ENCODE peak calls at places on chromosome 4, in four cellular contexts. One of them, this sample, is unnamed.

GRCh38 chr4:7209699-7210098 is 17.4 kb downstream of the SORCS2 start:
- DNase-seq in adipocyte: no peak
- DNase-seq in Karpas-422: no peak
- DNase-seq in PC-9: no peak
- DNase-seq in this sample: no peak

GRCh38 chr4:142293536-142293935 is 552.6 kb downstream of the INPP4B start:
- DNase-seq in adipocyte: peak
- DNase-seq in Karpas-422: no peak
- DNase-seq in PC-9: no peak
- DNase-seq in this sample: no peak

GRCh38 chr4:167826281-167826680 is 266.1 kb upstream of the ANXA10 start:
- DNase-seq in adipocyte: peak
- DNase-seq in Karpas-422: no peak
- DNase-seq in PC-9: no peak
- DNase-seq in this sample: no peak

GRCh38 chr4:16757080-16757521 is 141.3 kb downstream of the LDB2 start:
- DNase-seq in adipocyte: no peak
- DNase-seq in Karpas-422: no peak
- DNase-seq in PC-9: no peak
- DNase-seq in this sample: no peak

GRCh38 chr4:152037435-152037834 is 276.6 kb upstream of the GATB start:
- DNase-seq in adipocyte: no peak
- DNase-seq in Karpas-422: no peak
- DNase-seq in PC-9: no peak
- DNase-seq in this sample: no peak

GRCh38 chr4:155900402-155900801 is 3.1 kb upstream of the TDO2 start:
- DNase-seq in adipocyte: peak
- DNase-seq in Karpas-422: no peak
- DNase-seq in PC-9: no peak
- DNase-seq in this sample: no peak

GRCh38 chr4:8646296-8647093 is 53.9 kb downstream of the CPZ start:
- DNase-seq in adipocyte: no peak
- DNase-seq in Karpas-422: no peak
- DNase-seq in PC-9: peak
- DNase-seq in this sample: no peak

GRCh38 chr4:89434364-89434988 is 126.9 kb upstream of the GPRIN3 start:
- DNase-seq in adipocyte: peak
- DNase-seq in Karpas-422: peak
- DNase-seq in PC-9: no peak
- DNase-seq in this sample: no peak

GRCh38 chr4:99915449-99915848 is 21.2 kb upstream of the LAMTOR3 start:
- DNase-seq in adipocyte: no peak
- DNase-seq in Karpas-422: no peak
- DNase-seq in PC-9: no peak
- DNase-seq in this sample: no peak

GRCh38 chr4:41865306-41865980 is 69.8 kb upstream of the TMEM33 start:
- DNase-seq in adipocyte: peak
- DNase-seq in Karpas-422: no peak
- DNase-seq in PC-9: no peak
- DNase-seq in this sample: no peak

GRCh38 chr4:54440394-54441223 is 211.5 kb downstream of the PDGFRA start:
- DNase-seq in adipocyte: peak
- DNase-seq in Karpas-422: peak
- DNase-seq in PC-9: no peak
- DNase-seq in this sample: peak

GRCh38 chr4:146495277-146495676 is 26.5 kb downstream of the SLC10A7 start:
- DNase-seq in adipocyte: peak
- DNase-seq in Karpas-422: no peak
- DNase-seq in PC-9: peak
- DNase-seq in this sample: no peak

GRCh38 chr4:80730158-80730557 is 300.4 kb upstream of the BMP3 start:
- DNase-seq in adipocyte: no peak
- DNase-seq in Karpas-422: no peak
- DNase-seq in PC-9: no peak
- DNase-seq in this sample: no peak

GRCh38 chr4:15238720-15239119 is 189.1 kb upstream of the C1QTNF7 start:
- DNase-seq in adipocyte: peak
- DNase-seq in Karpas-422: peak
- DNase-seq in PC-9: no peak
- DNase-seq in this sample: no peak

GRCh38 chr4:171851295-171851694 is 38.1 kb downstream of the GALNTL6 start:
- DNase-seq in adipocyte: no peak
- DNase-seq in Karpas-422: no peak
- DNase-seq in PC-9: no peak
- DNase-seq in this sample: no peak

GRCh38 chr4:86344127-86344526 is 15.7 kb downstream of the MAPK10 start:
- DNase-seq in adipocyte: no peak
- DNase-seq in Karpas-422: no peak
- DNase-seq in PC-9: no peak
- DNase-seq in this sample: no peak

GRCh38 chr4:163701915-163702314 is 207.4 kb downstream of the TMA16 start:
- DNase-seq in adipocyte: no peak
- DNase-seq in Karpas-422: no peak
- DNase-seq in PC-9: no peak
- DNase-seq in this sample: no peak
- H3K4me3 ChIP-seq in adipocyte: no peak
- H3K4me3 ChIP-seq in Karpas-422: no peak
- H3K4me3 ChIP-seq in PC-9: no peak
- H3K4me3 ChIP-seq in this sample: no peak

GRCh38 chr4:177961709-177962380 is 519.6 kb upstream of the AGA start:
- DNase-seq in adipocyte: no peak
- DNase-seq in Karpas-422: no peak
- DNase-seq in PC-9: no peak
- DNase-seq in this sample: no peak

GRCh38 chr4:177964693-177965168 is 522.5 kb upstream of the AGA start:
- DNase-seq in adipocyte: peak
- DNase-seq in Karpas-422: no peak
- DNase-seq in PC-9: no peak
- DNase-seq in this sample: no peak

GRCh38 chr4:177964061-177964460 is 521.8 kb upstream of the AGA start:
- DNase-seq in adipocyte: peak
- DNase-seq in Karpas-422: no peak
- DNase-seq in PC-9: peak
- DNase-seq in this sample: no peak
- H3K4me3 ChIP-seq in adipocyte: no peak
- H3K4me3 ChIP-seq in Karpas-422: no peak
- H3K4me3 ChIP-seq in PC-9: no peak
- H3K4me3 ChIP-seq in this sample: no peak

GRCh38 chr4:72670521-72670920 is 101.5 kb upstream of the ADAMTS3 start:
- DNase-seq in adipocyte: no peak
- DNase-seq in Karpas-422: no peak
- DNase-seq in PC-9: no peak
- DNase-seq in this sample: no peak

GRCh38 chr4:72666910-72667309 is 97.9 kb upstream of the ADAMTS3 start:
- DNase-seq in adipocyte: no peak
- DNase-seq in Karpas-422: no peak
- DNase-seq in PC-9: no peak
- DNase-seq in this sample: no peak

GRCh38 chr4:72665376-72665978 is 96.5 kb upstream of the ADAMTS3 start:
- DNase-seq in adipocyte: no peak
- DNase-seq in Karpas-422: no peak
- DNase-seq in PC-9: no peak
- DNase-seq in this sample: no peak
- H3K4me3 ChIP-seq in adipocyte: no peak
- H3K4me3 ChIP-seq in Karpas-422: no peak
- H3K4me3 ChIP-seq in PC-9: no peak
- H3K4me3 ChIP-seq in this sample: no peak

GRCh38 chr4:78778530-78778929 is 2.4 kb downstream of the BMP2K start:
- DNase-seq in adipocyte: no peak
- DNase-seq in Karpas-422: no peak
- DNase-seq in PC-9: no peak
- DNase-seq in this sample: no peak
- H3K4me3 ChIP-seq in adipocyte: peak
- H3K4me3 ChIP-seq in Karpas-422: no peak
- H3K4me3 ChIP-seq in PC-9: no peak
- H3K4me3 ChIP-seq in this sample: no peak

GRCh38 chr4:3462790-3463415 is at the start of gene DOK7:
- DNase-seq in adipocyte: peak
- DNase-seq in Karpas-422: no peak
- DNase-seq in PC-9: no peak
- DNase-seq in this sample: no peak
- H3K4me3 ChIP-seq in adipocyte: no peak
- H3K4me3 ChIP-seq in Karpas-422: no peak
- H3K4me3 ChIP-seq in PC-9: no peak
- H3K4me3 ChIP-seq in this sample: no peak

DNA sequence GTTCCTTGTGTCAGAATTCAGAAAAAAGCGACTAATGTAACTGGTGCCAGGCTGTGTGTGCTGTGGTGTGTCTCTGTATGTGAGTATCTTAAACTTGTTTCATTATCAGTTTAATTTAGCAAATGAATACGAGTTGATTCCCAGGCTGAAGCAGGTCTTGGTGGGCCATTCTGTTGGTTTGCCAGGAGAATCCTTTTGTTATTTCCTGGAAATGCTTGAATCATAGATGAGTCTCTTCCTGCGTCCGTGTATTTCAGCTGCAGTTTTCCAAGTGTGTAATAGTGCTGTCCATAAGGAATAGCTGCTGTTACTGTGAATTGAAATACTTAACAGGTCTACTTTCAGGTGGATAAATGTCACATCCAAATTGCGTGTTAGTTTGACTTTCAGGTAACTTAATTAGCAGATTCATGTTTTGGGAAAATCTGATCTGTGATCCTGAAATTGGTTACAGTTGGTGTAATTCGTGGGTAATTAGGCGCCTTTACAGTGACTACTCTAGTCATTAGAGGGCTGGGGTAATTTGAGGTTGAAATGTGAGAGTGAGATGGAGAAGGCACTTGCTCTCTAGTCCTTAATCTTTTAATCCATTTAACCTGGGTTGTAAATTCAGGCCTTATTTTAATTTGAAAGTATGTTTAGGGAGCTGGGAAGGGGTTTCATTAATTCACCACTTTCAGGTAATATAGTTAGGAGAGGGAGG is 23.8 kb downstream of the TMEM131L start:
- DNase-seq in adipocyte: no peak
- DNase-seq in Karpas-422: no peak
- DNase-seq in PC-9: no peak
- DNase-seq in this sample: no peak
- H3K4me3 ChIP-seq in adipocyte: no peak
- H3K4me3 ChIP-seq in Karpas-422: no peak
- H3K4me3 ChIP-seq in PC-9: no peak
- H3K4me3 ChIP-seq in this sample: no peak

GRCh38 chr4:107279729-107280128 is 243.6 kb upstream of the DKK2 start:
- DNase-seq in adipocyte: peak
- DNase-seq in Karpas-422: no peak
- DNase-seq in PC-9: peak
- DNase-seq in this sample: no peak

GRCh38 chr4:107278791-107279481 is 242.8 kb upstream of the DKK2 start:
- DNase-seq in adipocyte: peak
- DNase-seq in Karpas-422: no peak
- DNase-seq in PC-9: no peak
- DNase-seq in this sample: no peak

GRCh38 chr4:107283587-107284559 is 247.8 kb upstream of the DKK2 start:
- DNase-seq in adipocyte: peak
- DNase-seq in Karpas-422: no peak
- DNase-seq in PC-9: no peak
- DNase-seq in this sample: no peak
- H3K4me3 ChIP-seq in adipocyte: no peak
- H3K4me3 ChIP-seq in Karpas-422: no peak
- H3K4me3 ChIP-seq in PC-9: no peak
- H3K4me3 ChIP-seq in this sample: no peak

This sample was measured in Jurkat, Clone E6-1.